ENCODE peak calls at places on chromosomes 16 and 17, in four cellular contexts. I is CD8-positive, alpha-beta memory T cell; F is stomach; A is tibial artery. M is an unnamed sample. For H3K4me1, the result is how much of the 10 kb centered on the place peaks cover.

GRCh38 chr16:67800252-67801046 is 5.9 kb downstream of the RANBP10 start:
- DNase-seq in F (no peak), I (no peak), A (no peak), M (peak)

GRCh38 chr17:39617446-39618251 is 9.1 kb upstream of the PPP1R1B start:
- DNase-seq in A (no peak), I (peak), F (peak), M (peak)

GRCh38 chr16:4450921-4451619 is 23.4 kb downstream of the NMRAL1 start:
- DNase-seq in A (no peak), I (no peak), F (no peak), M (peak)

GRCh38 chr16:72783716-72784320 is 264.1 kb downstream of the ZFHX3 start:
- DNase-seq in I (no peak), A (no peak), F (no peak), M (no peak)

GRCh38 chr17:36030949-36031348 is 13.2 kb upstream of the CCL23 start:
- DNase-seq in A (no peak), F (no peak), I (no peak), M (no peak)

GRCh38 chr17:60352071-60352470 is 39.9 kb downstream of the USP32 start:
- DNase-seq in A (no peak), F (no peak), I (no peak), M (no peak)

GRCh38 chr16:1870365-1871082 is 1.4 kb downstream of the MEIOB start:
- DNase-seq in F (no peak), I (no peak), A (no peak), M (no peak)

GRCh38 chr16:11149011-11149616 is 106.9 kb downstream of the SOCS1 start:
- DNase-seq in F (no peak), I (no peak), A (no peak), M (no peak)

GRCh38 chr16:9061358-9061813 is 30.1 kb upstream of the HAPSTR1 start:
- DNase-seq in A (no peak), I (no peak), F (no peak), M (no peak)

GRCh38 chr16:87017388-87018012 is 299.7 kb downstream of the C16orf95 start:
- DNase-seq in I (no peak), A (peak), F (no peak), M (no peak)

GRCh38 chr16:13343981-13344380 is 442.6 kb downstream of the SHISA9 start:
- DNase-seq in I (no peak), A (no peak), F (no peak), M (no peak)

GRCh38 chr16:57749101-57749692 is 13.6 kb downstream of the KATNB1 start:
- DNase-seq in I (no peak), F (no peak), A (no peak), M (peak)

GRCh38 chr17:81043725-81044427 is 8.9 kb downstream of the BAIAP2 start:
- DNase-seq in A (no peak), I (no peak), F (peak), M (no peak)

GRCh38 chr16:27286446-27286845 is 17.9 kb upstream of the NSMCE1 start:
- DNase-seq in A (no peak), I (no peak), F (no peak), M (peak)

GRCh38 chr16:3612510-3613466 is 1.4 kb upstream of the SLX4 start:
- DNase-seq in F (peak), A (no peak), I (no peak), M (no peak)

GRCh38 chr16:87321336-87322107 is 4.3 kb upstream of the C16orf95 start:
- DNase-seq in A (no peak), F (no peak), I (no peak), M (no peak)

GRCh38 chr17:65474658-65475057 is 86.8 kb downstream of the AXIN2 start:
- DNase-seq in F (no peak), I (no peak), A (no peak), M (no peak)

GRCh38 chr17:10081571-10082169 is 116.7 kb downstream of the GAS7 start:
- DNase-seq in F (no peak), I (no peak), A (peak), M (no peak)

DNA sequence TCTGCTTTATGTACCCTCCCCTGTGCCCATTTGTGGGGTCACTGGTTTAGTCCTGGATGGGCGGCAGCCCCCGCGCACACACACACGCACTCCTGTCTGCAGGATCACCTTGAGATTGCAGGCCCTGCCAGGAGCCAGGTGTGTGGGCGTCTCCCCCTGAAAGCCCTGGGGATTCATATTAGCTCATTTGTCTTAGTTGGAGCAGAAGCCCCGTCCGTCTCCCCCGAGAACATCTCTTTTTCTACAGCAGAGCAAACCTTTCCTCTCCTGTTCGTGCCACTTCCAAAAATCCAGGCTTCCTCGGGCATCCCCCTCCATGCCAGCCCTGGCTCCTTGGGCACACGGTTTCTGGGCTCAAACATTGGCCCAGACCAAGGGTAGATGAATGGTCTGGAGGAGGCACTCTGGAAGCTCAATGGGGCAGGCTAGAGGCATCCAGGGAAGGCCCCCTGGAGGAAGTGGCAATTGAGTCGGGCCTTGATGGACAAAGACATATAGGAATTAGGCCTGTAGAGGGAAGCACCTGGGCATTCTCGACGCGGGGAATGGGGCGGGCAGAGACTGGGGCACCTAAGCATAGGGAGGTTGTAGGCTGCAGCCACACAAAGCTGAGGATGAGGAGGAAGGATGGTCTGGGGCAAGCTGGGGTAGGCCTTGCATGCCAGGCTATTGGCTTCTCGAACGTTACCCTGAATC is 218.5 kb upstream of the GSE1 start:
- DNase-seq in F (no peak), A (peak), I (peak), M (no peak)
- H3K4me1 ChIP-seq in F (under half), A (under half), I (under half), M (under half)

GRCh38 chr17:75722076-75722475 is 817 bp downstream of the ITGB4 start:
- DNase-seq in A (no peak), F (peak), I (no peak), M (no peak)
- H3K4me3 ChIP-seq in A (peak), F (peak), I (no peak), M (peak)

GRCh38 chr17:78870621-78871020 is 30.0 kb upstream of the USP36 start:
- DNase-seq in F (no peak), A (no peak), I (no peak), M (no peak)

GRCh38 chr17:78865682-78866390 is 25.2 kb upstream of the USP36 start:
- DNase-seq in I (peak), A (peak), F (peak), M (peak)

GRCh38 chr17:78872486-78872885 is 30.5 kb downstream of the CEP295NL start:
- DNase-seq in F (no peak), I (no peak), A (no peak), M (no peak)

GRCh38 chr17:78864117-78864516 is 23.5 kb upstream of the USP36 start:
- DNase-seq in F (no peak), A (no peak), I (no peak), M (no peak)

GRCh38 chr17:78868391-78868790 is 27.8 kb upstream of the USP36 start:
- DNase-seq in A (no peak), I (no peak), F (no peak), M (no peak)
- H3K27ac ChIP-seq in A (peak), I (no peak), F (peak), M (no peak)

DNA sequence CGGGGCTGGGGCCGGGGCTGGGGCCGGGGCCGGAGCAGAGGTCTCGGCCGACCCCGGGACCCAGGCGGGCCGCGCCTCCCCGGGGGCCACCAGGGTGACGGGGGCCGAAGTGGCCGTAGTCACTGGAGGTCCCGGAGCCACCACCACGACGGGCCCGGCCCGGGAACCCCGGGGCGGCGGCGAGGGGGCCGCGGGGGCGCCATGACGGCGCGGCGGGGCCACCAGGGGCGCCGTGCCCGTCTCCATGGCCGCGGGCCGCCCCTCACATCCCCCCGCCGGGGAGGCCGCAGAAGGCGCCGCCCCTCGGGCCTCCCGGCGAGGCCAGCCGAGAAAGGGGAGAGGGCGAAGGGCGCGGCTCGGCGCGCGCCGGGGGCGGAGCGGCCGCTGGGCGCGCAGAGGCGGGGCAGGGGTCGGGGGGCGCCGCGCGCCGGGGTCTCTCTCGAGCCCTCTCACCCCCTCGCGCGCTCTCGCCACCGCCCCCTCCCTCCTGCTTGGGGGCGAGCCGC is 303 bp downstream of the TBC1D10B start:
- DNase-seq in F (no peak), A (no peak), I (no peak), M (no peak)
- H3K4me1 ChIP-seq in F (under half), A (under half), I (under half), M (under half)

GRCh38 chr17:45001310-45001709 is 33.2 kb upstream of the C1QL1 start:
- DNase-seq in A (no peak), I (no peak), F (no peak), M (no peak)
- H3K4me3 ChIP-seq in A (no peak), I (no peak), F (no peak), M (no peak)

DNA sequence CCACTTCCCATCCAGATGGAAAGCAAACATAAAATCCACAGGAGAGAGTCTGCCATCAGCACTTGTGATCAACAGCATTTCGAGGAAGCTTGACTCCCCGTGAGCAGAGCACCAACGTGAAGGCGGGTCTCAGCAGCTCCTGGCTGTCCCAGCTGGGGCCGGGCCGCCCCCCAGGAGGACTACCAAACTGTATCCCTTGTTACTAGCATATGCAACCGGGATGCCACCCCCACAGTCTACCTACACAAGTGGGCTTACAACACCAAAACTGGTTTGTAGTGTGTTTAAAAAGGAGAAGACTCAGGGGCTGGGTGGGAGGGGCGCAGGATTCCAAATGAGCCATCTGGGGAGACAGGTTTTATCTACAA is 121.0 kb downstream of the SLC39A11 start:
- DNase-seq in F (no peak), I (no peak), A (no peak), M (no peak)
- H3K27ac ChIP-seq in F (no peak), I (no peak), A (no peak), M (no peak)